ENCODE peak calls at places on chromosomes 3 and 15, in ten cellular contexts. Y, V, H, M, T, F, J, C, Q and O are unnamed samples.

GRCh38 chr15:42729409-42729808 is 7.5 kb downstream of the CDAN1 start:
- DNase-seq in Y (no peak), V (no peak), H (no peak), M (no peak), T (no peak), F (no peak), J (no peak), C (peak; percentile 25), Q (no peak), O (no peak)

GRCh38 chr3:149038322-149038721 is 47.0 kb downstream of the GYG1 start:
- DNase-seq in Y (no peak), V (no peak), H (no peak), M (no peak), T (no peak), F (no peak), J (no peak), C (no peak), Q (no peak), O (no peak)

GRCh38 chr3:128649264-128649663 is 1.4 kb downstream of the RPN1 start:
- DNase-seq in Y (peak; percentile 46), V (no peak), H (no peak), M (no peak), T (no peak), F (no peak), J (no peak), C (no peak), Q (no peak), O (no peak)

GRCh38 chr3:99789322-99789721 is 28.3 kb upstream of the CMSS1 start:
- DNase-seq in Y (no peak), V (peak; percentile 51), H (no peak), M (no peak), T (no peak), F (peak; percentile 36), J (peak; percentile 20), C (peak; percentile 62), Q (peak; percentile 30), O (no peak)

GRCh38 chr3:179268400-179269051 is 17.6 kb upstream of the KCNMB3 start:
- DNase-seq in Y (no peak), V (no peak), H (no peak), M (no peak), T (no peak), F (no peak), J (no peak), C (no peak), Q (no peak), O (no peak)

GRCh38 chr3:36457667-36458066 is 77.4 kb downstream of the STAC start:
- DNase-seq in Y (no peak), V (no peak), H (no peak), M (peak; percentile 77), T (no peak), F (no peak), J (no peak), C (no peak), Q (peak; percentile 49), O (no peak)

GRCh38 chr15:78047631-78048409 is 29.7 kb downstream of the TBC1D2B start:
- DNase-seq in Y (peak; percentile 80), V (no peak), H (peak; percentile 61), M (no peak), T (no peak), F (no peak), J (no peak), C (no peak), Q (peak; percentile 49), O (no peak)

GRCh38 chr3:15319575-15319974 is 12.8 kb downstream of the SH3BP5 start:
- DNase-seq in Y (peak; percentile 88), V (no peak), H (peak; percentile 67), M (no peak), T (no peak), F (peak; percentile 68), J (peak; percentile 58), C (no peak), Q (peak; percentile 39), O (no peak)

GRCh38 chr3:107375682-107376081 is 1.6 kb upstream of the CCDC54 start:
- DNase-seq in Y (no peak), V (no peak), H (no peak), M (no peak), T (no peak), F (no peak), J (no peak), C (no peak), Q (no peak), O (no peak)

GRCh38 chr15:60751985-60752952 is 273.3 kb upstream of the ICE2 start:
- DNase-seq in Y (peak; percentile 88), V (no peak), H (no peak), M (no peak), T (peak; percentile 47), F (peak; percentile 59), J (peak; percentile 66), C (peak; percentile 35), Q (peak; percentile 49), O (peak; percentile 77)

GRCh38 chr15:62753518-62754221 is 288.9 kb upstream of the TPM1 start:
- DNase-seq in Y (no peak), V (no peak), H (no peak), M (no peak), T (no peak), F (no peak), J (no peak), C (no peak), Q (no peak), O (no peak)

GRCh38 chr3:11719406-11720219 is 75.9 kb upstream of the VGLL4 start:
- DNase-seq in Y (peak; percentile 85), V (peak; percentile 94), H (peak; percentile 93), M (peak; percentile 91), T (peak; percentile 97), F (peak; percentile 90), J (peak; percentile 82), C (peak; percentile 90), Q (peak; percentile 67), O (peak; percentile 96)

GRCh38 chr3:11718582-11719405 is 75.1 kb upstream of the VGLL4 start:
- DNase-seq in Y (peak; percentile 77), V (peak; percentile 29), H (peak; percentile 64), M (peak; percentile 85), T (peak; percentile 63), F (peak; percentile 81), J (peak; percentile 54), C (peak; percentile 76), Q (peak; percentile 48), O (peak; percentile 86)

GRCh38 chr3:11717768-11718581 is 74.3 kb upstream of the VGLL4 start:
- DNase-seq in Y (no peak), V (no peak), H (no peak), M (no peak), T (no peak), F (no peak), J (peak; percentile 34), C (no peak), Q (peak; percentile 65), O (no peak)

GRCh38 chr3:11717301-11717700 is 73.6 kb upstream of the VGLL4 start:
- DNase-seq in Y (no peak), V (no peak), H (no peak), M (no peak), T (no peak), F (no peak), J (no peak), C (no peak), Q (no peak), O (no peak)

GRCh38 chr3:11716576-11717250 is 73.0 kb upstream of the VGLL4 start:
- DNase-seq in Y (no peak), V (peak; percentile 40), H (no peak), M (no peak), T (no peak), F (no peak), J (no peak), C (no peak), Q (no peak), O (no peak)
- H3K27ac ChIP-seq in Y (peak overlapping the region; percentile 94), V (no peak overlapping the region), H (peak overlapping the region; percentile 92), M (no peak overlapping the region), T (peak overlapping the region; percentile 99), F (no peak overlapping the region), J (no peak overlapping the region), C (peak overlapping the region; percentile 86), Q (peak overlapping the region; percentile 97), O (no peak overlapping the region)

DNA sequence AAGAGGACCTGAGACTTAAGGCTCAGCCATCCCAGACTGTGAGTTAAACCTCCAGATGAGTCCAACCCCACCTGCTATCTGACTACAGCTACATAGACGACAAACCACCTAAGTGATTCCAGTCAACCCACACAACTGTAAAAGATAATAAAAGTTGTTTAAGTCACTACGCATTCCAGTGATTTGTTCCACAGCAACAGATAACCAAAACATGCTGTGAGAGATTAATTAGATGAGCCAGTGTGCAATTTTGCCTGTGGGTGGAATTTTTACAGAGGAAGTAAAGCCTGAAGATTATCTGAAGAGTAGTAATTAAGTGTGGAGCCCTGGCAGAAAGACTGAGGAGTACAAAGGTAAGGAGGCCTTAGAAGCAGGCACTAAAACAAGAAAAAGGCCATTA is 5.4 kb downstream of the BTBD1 start:
- DNase-seq in Y (no peak), V (no peak), H (no peak), M (no peak), T (no peak), F (no peak), J (no peak), C (no peak), Q (no peak), O (no peak)
- H3K4me3 ChIP-seq in Y (no peak overlapping the region), V (no peak overlapping the region), H (no peak overlapping the region), M (no peak overlapping the region), T (no peak overlapping the region), F (no peak overlapping the region), J (no peak overlapping the region), C (no peak overlapping the region), Q (no peak overlapping the region), O (no peak overlapping the region)

DNA sequence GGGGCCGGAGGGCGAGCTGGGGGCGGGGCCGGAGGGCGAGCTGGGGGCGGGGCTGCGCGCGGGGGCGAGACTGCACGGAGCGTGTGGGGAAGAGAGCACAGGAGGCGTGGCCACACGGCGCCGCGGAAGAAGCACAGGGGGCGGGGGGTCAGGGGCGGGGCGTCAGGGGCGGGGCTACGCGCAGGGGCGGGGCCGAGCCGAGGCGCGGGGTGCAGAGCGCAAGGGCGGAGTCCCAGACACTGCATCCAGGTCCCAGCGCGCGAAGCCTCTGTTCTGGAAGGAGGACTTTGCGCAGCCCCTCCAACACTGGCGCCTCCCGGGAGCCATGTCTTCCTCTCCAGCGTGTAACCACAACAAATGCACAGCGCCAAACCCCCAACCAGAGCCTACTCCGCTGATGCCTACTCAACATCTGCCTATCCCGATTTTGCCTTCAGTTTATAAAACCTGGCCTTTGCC is 105.4 kb downstream of the IQSEC1 start:
- DNase-seq in Y (peak; percentile 96), V (peak; percentile 94), H (peak; percentile 95), M (peak; percentile 96), T (peak; percentile 92), F (peak; percentile 97), J (peak; percentile 95), C (peak; percentile 100), Q (peak; percentile 90), O (peak; percentile 98)
- H3K27ac ChIP-seq in Y (peak overlapping the region; percentile 84), V (no peak overlapping the region), H (peak overlapping the region; percentile 40), M (peak overlapping the region; percentile 43), T (no peak overlapping the region), F (peak overlapping the region; percentile 33), J (no peak overlapping the region), C (no peak overlapping the region), Q (peak overlapping the region; percentile 93), O (no peak overlapping the region)

DNA sequence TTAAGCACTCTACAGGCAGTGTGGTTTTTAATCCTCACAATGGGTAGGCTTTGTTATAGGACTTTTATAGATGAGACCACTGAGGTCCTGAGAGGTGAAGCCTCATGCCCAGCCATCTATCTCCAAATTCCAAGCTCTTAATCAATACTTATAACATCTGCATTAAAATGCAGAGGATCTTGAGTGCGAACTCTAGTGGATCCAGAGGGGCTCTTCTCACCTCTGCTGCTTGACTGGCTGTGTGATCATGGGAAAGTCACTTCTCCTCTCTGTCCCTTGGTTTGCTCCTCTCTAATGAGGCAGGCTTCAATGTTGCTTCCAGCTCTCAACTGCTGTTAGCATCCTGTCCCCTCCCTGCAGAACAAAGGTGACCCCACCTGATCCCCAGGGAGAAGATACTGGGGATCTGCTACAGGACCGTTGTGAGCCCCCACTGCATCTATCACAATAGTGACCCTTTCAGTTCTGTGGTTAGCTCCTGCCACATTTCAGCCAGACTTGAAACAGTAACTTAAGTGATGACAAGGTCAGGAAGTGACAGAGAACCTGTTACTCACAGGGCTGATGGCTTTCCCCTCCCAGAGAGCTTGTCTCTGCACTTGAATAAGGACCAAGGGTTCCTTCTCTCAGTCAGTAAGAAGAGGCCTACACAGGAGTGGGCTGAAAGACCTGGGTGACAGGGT is 1.3 kb downstream of the SLC27A2 start:
- DNase-seq in Y (no peak), V (no peak), H (no peak), M (no peak), T (no peak), F (no peak), J (no peak), C (no peak), Q (no peak), O (no peak)
- H3K4me3 ChIP-seq in Y (no peak overlapping the region), V (peak overlapping the region; percentile 78), H (peak overlapping the region; percentile 70), M (no peak overlapping the region), T (no peak overlapping the region), F (no peak overlapping the region), J (peak overlapping the region; percentile 31), C (no peak overlapping the region), Q (peak overlapping the region; percentile 39), O (peak overlapping the region; percentile 81)